ENCODE peak calls at places on chromosomes 13 and 19, in ten cellular contexts. N is MM.1S; X is brain microvascular endothelial cell; J is pancreas; D is left lung; M is sigmoid colon; G is body of pancreas; R is transverse colon; H is ascending aorta; Y is CD4-positive, alpha-beta T cell. O is an unnamed sample.

GRCh38 chr19:53785196-53785889 is 38.8 kb downstream of the NLRP12 start:
- DNase-seq in J (no peak), R (no peak), N (no peak), H (no peak), D (peak; percentile 1), Y (no peak), M (no peak), G (no peak), X (no peak), O (no peak)

GRCh38 chr13:110850840-110851239 is 64.0 kb downstream of the ANKRD10 start:
- DNase-seq in N (no peak), R (no peak), G (no peak), X (no peak), M (no peak), J (no peak), H (no peak), D (no peak), Y (no peak), O (no peak)

GRCh38 chr13:27117158-27117557 is 54.5 kb downstream of the USP12 start:
- DNase-seq in M (no peak), Y (no peak), J (no peak), N (no peak), G (no peak), H (no peak), R (no peak), X (no peak), D (no peak), O (no peak)

GRCh38 chr13:50485979-50486935 is 357.2 kb downstream of the DLEU7 start:
- DNase-seq in H (no peak), G (no peak), R (no peak), J (no peak), M (no peak), D (no peak), N (no peak), X (peak; percentile 81), Y (no peak), O (no peak)

GRCh38 chr19:51712461-51713081 is 11.2 kb downstream of the HAS1 start:
- DNase-seq in R (no peak), M (no peak), D (no peak), N (no peak), G (peak; percentile 27), X (no peak), J (no peak), Y (no peak), H (peak; percentile 22), O (no peak)

GRCh38 chr19:58385313-58386165 is 1.5 kb upstream of the RPS5 start:
- DNase-seq in D (peak; percentile 58), Y (no peak), J (peak; percentile 75), X (no peak), N (no peak), H (no peak), M (no peak), R (no peak), G (no peak), O (no peak)

GRCh38 chr13:91879360-91879759 is 480.9 kb downstream of the GPC5 start:
- DNase-seq in G (no peak), R (no peak), N (no peak), J (no peak), X (no peak), M (no peak), Y (no peak), D (no peak), H (no peak), O (no peak)

GRCh38 chr19:11451942-11452813 is 16.7 kb downstream of the PRKCSH start:
- DNase-seq in D (no peak), R (no peak), X (no peak), J (no peak), M (no peak), H (no peak), G (no peak), Y (no peak), N (no peak), O (no peak)

GRCh38 chr19:31285744-31286143 is 63.5 kb downstream of the TSHZ3 start:
- DNase-seq in N (no peak), Y (no peak), X (peak; percentile 9), D (no peak), M (peak; percentile 48), R (no peak), H (peak; percentile 48), J (no peak), G (no peak), O (no peak)

GRCh38 chr19:13831560-13832056 is 36.4 kb downstream of the ZSWIM4 start:
- DNase-seq in Y (no peak), G (no peak), J (no peak), N (no peak), R (no peak), X (no peak), D (no peak), M (peak; percentile 66), H (no peak), O (no peak)

GRCh38 chr13:70623260-70623659 is 515.0 kb upstream of the KLHL1 start:
- DNase-seq in N (no peak), Y (no peak), G (no peak), M (no peak), R (no peak), X (no peak), D (no peak), J (no peak), H (no peak), O (no peak)
- TF ChIP-seq CTCF in N (peak; percentile 18), Y (peak; percentile 7), G (peak; percentile 37), M (no peak), R (no peak), X (no peak), D (no peak), J (peak; percentile 5), H (no peak), O (peak; percentile 52)

GRCh38 chr19:35118268-35119026 is 2.8 kb downstream of the FXYD3 start:
- DNase-seq in D (no peak), M (no peak), N (no peak), G (no peak), R (peak; percentile 66), H (no peak), J (no peak), X (no peak), Y (no peak), O (no peak)

GRCh38 chr19:35117017-35117570 is 1.5 kb downstream of the FXYD3 start:
- DNase-seq in N (no peak), R (no peak), H (no peak), G (no peak), D (no peak), X (no peak), Y (no peak), J (no peak), M (no peak), O (no peak)

GRCh38 chr19:35119091-35119490 is 3.5 kb downstream of the FXYD3 start:
- DNase-seq in J (no peak), N (no peak), R (no peak), H (no peak), Y (no peak), D (no peak), G (no peak), X (no peak), M (no peak), O (no peak)

GRCh38 chr19:35116085-35116801 is 620 bp downstream of the FXYD3 start:
- DNase-seq in X (no peak), J (no peak), Y (no peak), R (peak; percentile 83), D (peak; percentile 74), M (no peak), H (no peak), N (no peak), G (peak; percentile 63), O (no peak)

GRCh38 chr19:35117791-35118190 is 2.2 kb downstream of the FXYD3 start:
- DNase-seq in X (no peak), J (no peak), H (no peak), R (peak; percentile 61), G (no peak), D (no peak), N (no peak), Y (no peak), M (no peak), O (no peak)
- H3K27ac ChIP-seq in X (no peak overlapping the region), J (no peak overlapping the region), H (no peak overlapping the region), R (peak overlapping the region; percentile 88), G (no peak overlapping the region), D (peak overlapping the region; percentile 48), N (no peak overlapping the region), Y (no peak overlapping the region), M (peak overlapping the region; percentile 46), O (peak overlapping the region; percentile 97)

GRCh38 chr13:77820431-77821149 is 98.0 kb downstream of the EDNRB start:
- DNase-seq in R (no peak), D (no peak), M (no peak), G (no peak), X (no peak), J (no peak), Y (no peak), H (no peak), N (no peak), O (no peak)
- TF ChIP-seq CTCF in R (no peak), D (peak; percentile 14), M (no peak), G (no peak), X (peak; percentile 35), J (no peak), Y (no peak), H (no peak), N (no peak), O (no peak)

GRCh38 chr13:113449693-113450347 is 3.5 kb downstream of the ADPRHL1 start:
- DNase-seq in D (no peak), H (peak; percentile 40), R (no peak), N (no peak), J (no peak), X (no peak), Y (no peak), M (peak; percentile 37), G (no peak), O (no peak)

GRCh38 chr13:113448885-113449692 is 4.2 kb downstream of the ADPRHL1 start:
- DNase-seq in X (no peak), D (no peak), J (peak; percentile 91), Y (peak; percentile 56), N (no peak), R (peak; percentile 83), H (peak; percentile 64), M (peak; percentile 61), G (peak; percentile 91), O (no peak)

GRCh38 chr13:113447596-113447995 is 5.7 kb downstream of the ADPRHL1 start:
- DNase-seq in G (no peak), N (no peak), H (no peak), Y (no peak), D (no peak), X (no peak), J (peak; percentile 17), R (no peak), M (peak; percentile 24), O (peak; percentile 5)

GRCh38 chr13:113446488-113446854 is 6.8 kb downstream of the ADPRHL1 start:
- DNase-seq in N (no peak), X (no peak), Y (no peak), H (no peak), M (no peak), G (no peak), J (no peak), D (no peak), R (no peak), O (no peak)

GRCh38 chr13:113448545-113448884 is 4.8 kb downstream of the ADPRHL1 start:
- DNase-seq in R (peak; percentile 47), N (no peak), Y (no peak), G (peak; percentile 78), H (peak; percentile 37), D (no peak), M (peak; percentile 44), J (peak; percentile 87), X (no peak), O (peak; percentile 39)
- H3K27ac ChIP-seq in R (peak overlapping the region; percentile 75), N (no peak overlapping the region), Y (no peak overlapping the region), G (peak overlapping the region; percentile 88), H (no peak overlapping the region), D (peak overlapping the region; percentile 35), M (peak overlapping the region; percentile 44), J (peak overlapping the region; percentile 85), X (no peak overlapping the region), O (no peak overlapping the region)

GRCh38 chr13:44191504-44192171 is 182.0 kb upstream of the SERP2 start:
- DNase-seq in N (no peak), J (no peak), M (no peak), D (no peak), X (peak; percentile 68), G (peak; percentile 75), H (peak; percentile 77), R (peak; percentile 42), Y (peak; percentile 3), O (no peak)
- TF ChIP-seq CTCF in N (peak; percentile 37), J (peak; percentile 57), M (peak; percentile 66), D (peak; percentile 62), X (peak; percentile 77), G (peak; percentile 93), H (peak; percentile 64), R (peak; percentile 80), Y (peak; percentile 57), O (peak; percentile 59)